ENCODE peak calls at places on chromosomes 4 and X, in ten cellular contexts. S, K, Q, O, C, P, X, J, D and R are unnamed samples.

GRCh38 chr4:2663275-2663674 is 92.9 kb downstream of the TNIP2 start:
- DNase-seq in S (no peak), K (no peak), Q (no peak), O (no peak), C (no peak), P (no peak), X (no peak), J (no peak), D (no peak), R (no peak)

GRCh38 chr4:125765936-125766335 is 451.2 kb downstream of the FAT4 start:
- DNase-seq in S (no peak), K (no peak), Q (peak; percentile 13), O (no peak), C (no peak), P (no peak), X (no peak), J (no peak), D (no peak), R (no peak)

GRCh38 chr4:77052352-77052751 is 23.4 kb downstream of the CCNI start:
- DNase-seq in S (no peak), K (no peak), Q (peak; percentile 44), O (no peak), C (no peak), P (peak; percentile 92), X (peak; percentile 67), J (no peak), D (peak; percentile 44), R (peak; percentile 28)

GRCh38 chrX:56812515-56813105 is 83.6 kb downstream of the NBDY start:
- DNase-seq in S (no peak), K (no peak), Q (no peak), O (no peak), C (no peak), P (peak; percentile 20), X (peak; percentile 14), J (no peak), D (no peak), R (no peak)

GRCh38 chrX:116272328-116272727 is 101.8 kb downstream of the AGTR2 start:
- DNase-seq in S (peak; percentile 14), K (no peak), Q (peak; percentile 96), O (no peak), C (no peak), P (no peak), X (no peak), J (no peak), D (no peak), R (no peak)

GRCh38 chrX:154542723-154543424 is 3.8 kb downstream of the G6PD start:
- DNase-seq in S (no peak), K (peak; percentile 91), Q (no peak), O (peak; percentile 8), C (no peak), P (no peak), X (no peak), J (no peak), D (no peak), R (no peak)

GRCh38 chr4:149441338-149441737 is 374.3 kb downstream of the IQCM start:
- DNase-seq in S (no peak), K (no peak), Q (peak; percentile 88), O (no peak), C (no peak), P (no peak), X (no peak), J (no peak), D (no peak), R (no peak)

GRCh38 chr4:30716158-30716557 is 4.0 kb upstream of the PCDH7 start:
- DNase-seq in S (no peak), K (no peak), Q (peak; percentile 35), O (no peak), C (no peak), P (no peak), X (no peak), J (no peak), D (peak; percentile 51), R (no peak)

GRCh38 chr4:105496899-105497298 is 23.0 kb upstream of the PPA2 start:
- DNase-seq in S (no peak), K (no peak), Q (no peak), O (no peak), C (no peak), P (peak; percentile 52), X (no peak), J (no peak), D (no peak), R (no peak)

GRCh38 chrX:25523574-25523973 is 507.8 kb upstream of the ARX start:
- DNase-seq in S (peak; percentile 25), K (no peak), Q (peak; percentile 4), O (no peak), C (peak; percentile 38), P (peak; percentile 74), X (peak; percentile 1), J (no peak), D (peak; percentile 37), R (no peak)

GRCh38 chrX:134803551-134804183 is 145.4 kb upstream of the PLAC1 start:
- DNase-seq in S (no peak), K (no peak), Q (no peak), O (no peak), C (no peak), P (no peak), X (no peak), J (no peak), D (no peak), R (no peak)

GRCh38 chr4:183201331-183201730 is 102.3 kb downstream of the WWC2 start:
- DNase-seq in S (no peak), K (no peak), Q (peak; percentile 80), O (no peak), C (no peak), P (no peak), X (no peak), J (no peak), D (no peak), R (no peak)

GRCh38 chr4:1721666-1722550 is 587 bp downstream of the TACC3 start:
- DNase-seq in S (no peak), K (no peak), Q (no peak), O (no peak), C (no peak), P (peak; percentile 58), X (peak; percentile 66), J (no peak), D (no peak), R (no peak)

GRCh38 chr4:47791978-47792377 is 45.9 kb downstream of the CORIN start:
- DNase-seq in S (no peak), K (no peak), Q (no peak), O (no peak), C (no peak), P (no peak), X (no peak), J (no peak), D (no peak), R (no peak)

GRCh38 chrX:50638123-50638522 is 167.5 kb upstream of the DGKK start:
- DNase-seq in S (no peak), K (no peak), Q (peak; percentile 20), O (no peak), C (no peak), P (no peak), X (no peak), J (no peak), D (no peak), R (no peak)

GRCh38 chrX:96707829-96708228 is 23.2 kb downstream of the DIAPH2 start:
- DNase-seq in S (no peak), K (peak; percentile 15), Q (no peak), O (no peak), C (peak; percentile 2), P (no peak), X (no peak), J (no peak), D (no peak), R (no peak)

GRCh38 chr4:132504438-132504837 is 644.7 kb upstream of the PCDH10 start:
- DNase-seq in S (no peak), K (no peak), Q (peak; percentile 39), O (no peak), C (no peak), P (no peak), X (no peak), J (no peak), D (no peak), R (no peak)

GRCh38 chr4:188993871-188994270 is 854.6 kb downstream of the TRIML1 start:
- DNase-seq in S (no peak), K (no peak), Q (no peak), O (no peak), C (no peak), P (no peak), X (no peak), J (no peak), D (no peak), R (no peak)

GRCh38 chrX:73581002-73581628 is 18.1 kb downstream of the CHIC1 start:
- DNase-seq in S (no peak), K (no peak), Q (no peak), O (no peak), C (no peak), P (no peak), X (no peak), J (no peak), D (no peak), R (no peak)

GRCh38 chr4:184320630-184321029 is 103.0 kb upstream of the ENPP6 start:
- DNase-seq in S (no peak), K (no peak), Q (no peak), O (no peak), C (no peak), P (no peak), X (no peak), J (peak; percentile 86), D (no peak), R (no peak)

GRCh38 chr4:159451006-159451405 is 348.1 kb downstream of the RAPGEF2 start:
- DNase-seq in S (no peak), K (no peak), Q (peak; percentile 48), O (no peak), C (no peak), P (no peak), X (no peak), J (no peak), D (no peak), R (no peak)

GRCh38 chr4:174340714-174341113 is 57.0 kb downstream of the CEP44 start:
- DNase-seq in S (no peak), K (no peak), Q (no peak), O (no peak), C (no peak), P (no peak), X (no peak), J (no peak), D (no peak), R (no peak)

GRCh38 chr4:139736661-139737060 is 71.0 kb downstream of the MGST2 start:
- DNase-seq in S (no peak), K (no peak), Q (no peak), O (no peak), C (no peak), P (peak; percentile 46), X (no peak), J (no peak), D (no peak), R (no peak)

GRCh38 chrX:147900349-147900748 is 11.4 kb upstream of the FMR1 start:
- DNase-seq in S (no peak), K (no peak), Q (no peak), O (no peak), C (no peak), P (no peak), X (no peak), J (no peak), D (no peak), R (no peak)

GRCh38 chr4:143337600-143338287 is 1.1 kb downstream of the GAB1 start:
- DNase-seq in S (peak; percentile 46), K (no peak), Q (peak; percentile 67), O (peak; percentile 55), C (no peak), P (peak; percentile 75), X (peak; percentile 57), J (peak; percentile 71), D (peak; percentile 22), R (peak; percentile 55)